ENCODE peak calls at places on chromosomes 3 and 15, in six cellular contexts. L is astrocyte of the spinal cord, V is RWPE1, M is esophagus squamous epithelium, S is left ventricle myocardium inferior, J is neural progenitor cell. P is an unnamed sample.

GRCh38 chr15:31347067-31347975 is 20.7 kb downstream of the KLF13 start:
- DNase-seq in V (no peak), S (no peak), M (no peak), L (no peak), J (no peak), P (no peak)

GRCh38 chr15:78055923-78056713 is 21.4 kb downstream of the TBC1D2B start:
- DNase-seq in V (peak), L (no peak), M (no peak), J (peak), S (no peak), P (no peak)

GRCh38 chr3:8757551-8758518 is 11.6 kb downstream of the OXTR start:
- DNase-seq in L (peak), S (no peak), M (no peak), V (peak), J (no peak), P (peak)

GRCh38 chr3:189148090-189148507 is 23.7 kb upstream of the TPRG1 start:
- DNase-seq in S (peak), J (peak), L (peak), V (peak), M (no peak), P (peak)

GRCh38 chr3:51794202-51794601 is 15.2 kb upstream of the IQCF6 start:
- DNase-seq in L (no peak), V (no peak), M (no peak), S (no peak), J (peak), P (no peak)

GRCh38 chr15:31340047-31340446 is 13.4 kb downstream of the KLF13 start:
- DNase-seq in V (no peak), M (no peak), S (no peak), J (no peak), L (no peak), P (no peak)

GRCh38 chr15:91717811-91718210 is 135.7 kb upstream of the SLCO3A1 start:
- DNase-seq in V (no peak), S (no peak), J (no peak), L (no peak), M (no peak), P (no peak)

GRCh38 chr3:125440559-125440955 is 65.4 kb upstream of the ZNF148 start:
- DNase-seq in S (no peak), J (no peak), V (no peak), L (no peak), M (no peak), P (no peak)

GRCh38 chr15:100559330-100559729 is 30.6 kb upstream of the CERS3 start:
- DNase-seq in M (no peak), J (no peak), V (no peak), S (no peak), L (peak), P (peak)

GRCh38 chr3:128309026-128309425 is 155.7 kb downstream of the EEFSEC start:
- DNase-seq in J (no peak), M (no peak), V (no peak), L (no peak), S (peak), P (no peak)

GRCh38 chr3:158791259-158791920 is 10.5 kb upstream of the MFSD1 start:
- DNase-seq in V (peak), S (no peak), M (no peak), L (peak), J (peak), P (peak)
- TF ChIP-seq CTCF in V (peak), S (peak), M (peak), L (peak), J (peak), P (peak)

DNA sequence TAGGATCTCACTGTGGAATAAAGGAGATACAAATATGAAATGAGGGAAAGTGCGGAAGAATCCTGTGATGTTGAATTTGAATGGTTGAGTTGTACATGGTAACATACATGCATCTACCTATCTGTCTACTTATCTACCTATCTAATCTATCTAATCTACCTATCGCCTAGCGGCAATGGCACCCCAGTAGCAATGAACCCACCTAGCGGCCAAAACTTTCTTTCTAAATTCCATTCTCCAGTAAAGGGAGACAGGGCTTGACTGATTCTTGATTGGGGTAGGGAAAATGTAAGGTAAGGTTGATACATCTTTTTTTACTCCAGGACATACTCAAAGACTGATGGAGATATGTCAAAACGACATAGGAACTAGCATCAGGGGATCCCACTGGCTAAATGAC is 345.0 kb downstream of the FHIT start:
- DNase-seq in M (no peak), J (no peak), L (no peak), V (no peak), S (no peak), P (no peak)
- TF ChIP-seq CTCF in M (no peak), J (no peak), L (no peak), V (no peak), S (no peak), P (no peak)

GRCh38 chr3:16884084-16884747 is 539 bp upstream of the PLCL2 start:
- DNase-seq in V (no peak), L (peak), M (no peak), S (peak), J (peak), P (no peak)

GRCh38 chr3:16885588-16885903 is 791 bp downstream of the PLCL2 start:
- DNase-seq in M (no peak), S (no peak), V (no peak), J (no peak), L (no peak), P (no peak)

GRCh38 chr3:16883726-16884083 is 1.1 kb upstream of the PLCL2 start:
- DNase-seq in L (no peak), M (no peak), S (no peak), V (no peak), J (no peak), P (no peak)

GRCh38 chr3:16885948-16886683 is 1.4 kb downstream of the PLCL2 start:
- DNase-seq in J (no peak), V (no peak), S (no peak), L (peak), M (no peak), P (no peak)

DNA sequence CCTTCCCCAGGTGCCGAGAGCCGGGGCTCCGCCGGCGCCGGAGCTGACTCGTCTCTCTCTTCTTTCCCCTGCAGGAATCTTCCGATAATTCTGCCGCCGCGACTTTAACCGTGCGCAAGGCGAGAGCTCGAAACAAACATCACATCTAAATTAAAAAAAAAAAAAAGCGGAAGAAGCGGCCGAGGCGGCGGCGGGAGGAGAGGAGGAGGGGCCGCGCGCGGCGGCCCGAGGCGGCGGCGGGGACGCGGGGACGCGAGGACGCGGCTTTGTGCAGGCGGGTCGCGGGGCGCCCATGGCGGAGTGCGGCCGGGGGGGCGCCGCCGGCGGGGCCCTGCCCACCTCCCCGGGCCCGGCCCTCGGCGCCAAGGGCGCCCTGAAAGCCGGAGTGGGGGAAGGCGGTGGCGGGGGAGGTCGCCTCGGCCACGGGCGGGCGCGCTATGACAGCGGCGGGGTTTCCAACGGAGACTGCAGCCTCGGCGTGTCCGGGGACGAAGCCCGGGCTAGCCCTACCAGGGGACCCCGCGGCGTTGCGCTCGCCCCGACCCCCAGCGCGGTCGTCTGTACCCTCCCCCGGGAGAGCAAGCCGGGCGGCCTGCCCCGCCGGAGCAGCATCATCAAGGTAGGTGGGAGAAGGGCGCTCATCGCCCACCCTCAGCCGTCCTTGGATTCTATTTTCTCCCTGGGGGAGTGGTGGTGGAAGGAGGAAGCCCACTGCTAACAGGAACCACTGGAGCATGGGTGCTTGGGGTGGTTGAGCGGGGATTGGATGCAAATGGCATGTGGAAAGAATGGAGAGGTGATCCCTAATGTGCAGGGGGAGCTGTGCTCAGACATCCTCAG is at the start of gene PLCL2:
- DNase-seq in M (no peak), L (peak), J (peak), V (peak), S (peak), P (peak)
- TF ChIP-seq CTCF in M (no peak), L (no peak), J (no peak), V (no peak), S (no peak), P (no peak)

GRCh38 chr3:171833775-171834460 is 9.2 kb upstream of the TMEM212 start:
- DNase-seq in J (no peak), V (peak), M (no peak), L (peak), S (no peak), P (peak)
- TF ChIP-seq CTCF in J (peak), V (peak), M (peak), L (peak), S (peak), P (peak)

DNA sequence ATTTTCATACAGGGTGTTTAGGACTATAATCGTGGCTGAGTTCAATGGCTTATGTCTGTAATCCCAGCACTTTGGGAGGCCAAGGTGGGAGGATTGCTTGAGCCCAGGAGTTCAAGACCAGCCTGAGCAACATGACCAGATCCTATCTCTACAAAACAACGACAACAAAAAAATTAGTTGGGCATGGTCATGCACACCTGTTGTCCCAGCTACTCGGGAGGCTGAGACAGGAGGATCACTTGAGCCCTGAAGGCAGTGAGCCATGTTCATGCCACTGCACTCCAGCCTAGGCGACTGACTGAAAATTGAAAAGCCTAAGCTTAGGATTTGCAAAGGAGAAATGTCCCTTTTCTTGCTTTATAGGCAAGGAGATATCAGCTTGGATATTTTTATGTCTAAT is 1.5 kb downstream of the BRK1 start:
- DNase-seq in J (no peak), V (no peak), M (no peak), S (no peak), L (no peak), P (no peak)
- TF ChIP-seq CTCF in J (no peak), V (no peak), M (no peak), S (no peak), L (no peak), P (no peak)

DNA sequence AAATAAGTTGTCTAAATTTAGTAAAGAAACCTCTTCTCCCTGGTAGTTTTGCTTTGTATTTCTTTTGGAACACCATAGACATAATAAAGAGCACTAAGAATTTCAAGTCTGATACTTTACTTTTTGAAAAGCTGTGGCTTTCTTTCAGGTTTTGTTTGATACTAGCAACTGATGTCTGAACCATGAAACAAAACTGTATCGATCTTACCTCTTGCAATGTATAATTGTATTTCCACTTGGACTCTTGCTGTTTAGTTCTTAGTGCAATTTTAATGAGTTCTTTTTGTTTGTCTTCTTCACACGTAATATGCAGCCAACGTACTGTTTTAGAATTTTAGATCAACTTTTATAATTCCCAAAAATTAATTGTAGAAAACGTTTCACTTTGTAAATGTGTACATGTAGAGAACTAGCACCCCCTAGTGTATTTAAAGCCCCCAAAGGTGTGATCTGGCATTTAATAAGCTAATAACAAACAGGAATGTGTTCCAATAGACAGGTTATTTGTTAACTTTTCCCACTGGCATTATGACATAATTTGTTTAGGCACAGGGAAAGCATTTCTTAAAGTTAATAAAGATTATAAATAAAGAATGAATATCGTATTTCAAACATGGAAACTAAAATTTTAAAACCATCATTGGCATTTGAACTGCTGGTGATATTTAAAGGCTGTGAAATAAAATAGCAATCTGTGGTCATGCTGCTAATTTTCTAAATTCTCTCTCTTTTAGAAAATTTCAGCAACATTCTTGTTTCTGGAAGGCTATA is 289.1 kb upstream of the DNAJC19 start:
- DNase-seq in L (peak), J (peak), S (no peak), M (no peak), V (peak), P (no peak)
- TF ChIP-seq CTCF in L (peak), J (peak), S (peak), M (peak), V (peak), P (no peak)

DNA sequence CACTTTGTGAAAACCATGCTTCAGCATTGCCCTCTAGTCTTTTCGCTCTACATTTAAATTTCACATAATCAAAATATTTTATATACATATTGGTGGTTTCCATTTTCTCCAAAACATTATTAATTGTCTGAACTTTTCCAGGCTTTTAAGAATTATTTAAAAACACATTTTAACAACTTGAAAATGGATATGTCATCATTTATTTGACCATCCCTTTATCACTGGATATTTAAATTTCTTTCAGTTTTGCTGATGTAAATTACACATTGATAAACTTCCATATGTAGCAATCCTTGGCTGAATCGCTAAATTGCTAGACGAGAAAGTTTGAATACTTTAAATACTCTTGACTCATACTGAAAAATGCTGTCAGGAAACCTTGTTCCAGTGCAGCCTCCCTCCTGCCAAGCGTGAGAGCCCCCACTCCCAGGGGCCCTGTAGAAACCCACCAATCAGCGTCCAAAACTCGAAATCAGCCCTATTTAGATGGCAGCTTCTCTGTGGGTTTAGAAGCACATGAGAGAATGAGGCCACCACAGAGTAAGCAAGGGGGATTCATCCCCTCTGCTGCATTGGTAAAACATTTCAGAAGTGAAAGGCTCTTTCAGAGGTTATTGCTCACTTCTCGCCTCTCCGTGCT is 145.9 kb downstream of the ATP10A start:
- DNase-seq in J (no peak), M (no peak), V (no peak), S (no peak), L (peak), P (no peak)
- TF ChIP-seq CTCF in J (no peak), M (no peak), V (no peak), S (no peak), L (no peak), P (no peak)

GRCh38 chr3:67415504-67415903 is 238.9 kb downstream of the SUCLG2 start:
- DNase-seq in S (no peak), M (no peak), J (no peak), L (peak), V (no peak), P (peak)

GRCh38 chr3:67414740-67415139 is 239.7 kb downstream of the SUCLG2 start:
- DNase-seq in M (no peak), V (no peak), J (no peak), L (no peak), S (no peak), P (no peak)

GRCh38 chr3:67419779-67420178 is 234.6 kb downstream of the SUCLG2 start:
- DNase-seq in S (no peak), L (no peak), M (no peak), J (no peak), V (no peak), P (no peak)

GRCh38 chr3:67418539-67419529 is 235.6 kb downstream of the SUCLG2 start:
- DNase-seq in L (no peak), J (no peak), M (no peak), S (no peak), V (no peak), P (peak)

DNA sequence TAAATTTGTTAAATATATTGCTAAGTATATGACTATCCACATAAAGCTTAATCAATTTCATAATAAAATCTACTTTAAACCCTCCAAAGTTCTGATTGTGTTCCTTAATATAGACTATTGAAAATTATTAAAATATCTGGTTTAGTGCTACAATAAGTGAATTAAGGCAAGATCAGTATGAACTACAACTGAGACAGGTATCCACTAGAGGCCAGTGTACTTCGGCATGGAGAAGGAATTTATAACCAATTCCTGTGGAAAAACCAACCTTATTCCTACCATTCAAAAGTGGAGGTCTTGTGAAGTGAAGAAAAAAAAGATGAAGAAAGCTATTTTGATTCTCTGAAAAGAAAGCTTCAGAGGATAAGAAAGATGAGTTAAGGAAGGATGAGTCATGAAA is 237.7 kb downstream of the SUCLG2 start:
- DNase-seq in V (no peak), M (no peak), S (no peak), J (no peak), L (peak), P (no peak)
- TF ChIP-seq CTCF in V (no peak), M (no peak), S (no peak), J (no peak), L (peak), P (peak)

P was measured in HFFc6.